ENCODE peak calls at places on chromosomes 16 and 17, in six cellular contexts. E, U, Z, Q, G and R are unnamed samples.

GRCh38 chr16:8623634-8624033 is 2.1 kb downstream of the METTL22 start:
- DNase-seq in U (peak; percentile 30), Q (no peak), G (no peak), Z (peak; percentile 63), E (no peak), R (peak; percentile 54)

GRCh38 chr16:3086596-3087242 is 12.4 kb downstream of the ZSCAN10 start:
- DNase-seq in Z (no peak), G (no peak), Q (no peak), U (no peak), E (no peak), R (no peak)

GRCh38 chr17:41771389-41772206 is 14.9 kb downstream of the JUP start:
- DNase-seq in U (no peak), E (no peak), Q (no peak), Z (no peak), G (no peak), R (no peak)

GRCh38 chr16:75265911-75266701 is 14.7 kb upstream of the BCAR1 start:
- DNase-seq in Q (peak; percentile 92), U (peak; percentile 68), E (peak; percentile 93), G (peak; percentile 90), Z (peak; percentile 47), R (peak; percentile 91)

GRCh38 chr16:81860310-81860709 is 81.2 kb downstream of the PLCG2 start:
- DNase-seq in U (no peak), Z (no peak), Q (no peak), G (no peak), E (no peak), R (no peak)

GRCh38 chr17:39754161-39754957 is 16.6 kb downstream of the GRB7 start:
- DNase-seq in U (peak; percentile 87), Q (peak; percentile 83), E (peak; percentile 96), Z (peak; percentile 74), G (peak; percentile 90), R (peak; percentile 76)

GRCh38 chr16:23368469-23368868 is 66.4 kb downstream of the SCNN1B start:
- DNase-seq in E (no peak), Q (no peak), Z (peak; percentile 12), U (no peak), G (peak; percentile 73), R (no peak)

GRCh38 chr17:77304051-77304745 is 163.4 kb downstream of the SEC14L1 start:
- DNase-seq in Q (no peak), Z (no peak), U (peak; percentile 22), G (no peak), E (no peak), R (no peak)

GRCh38 chr17:6135996-6136395 is 65.8 kb downstream of the WSCD1 start:
- DNase-seq in E (no peak), Q (no peak), Z (no peak), U (no peak), G (no peak), R (no peak)

GRCh38 chr16:11170696-11171447 is 85.1 kb downstream of the SOCS1 start:
- DNase-seq in Z (no peak), Q (no peak), G (no peak), E (no peak), U (no peak), R (no peak)

GRCh38 chr17:8326591-8327583 is 12.8 kb upstream of the ODF4 start:
- DNase-seq in U (peak; percentile 45), Q (no peak), G (no peak), Z (no peak), E (peak; percentile 74), R (peak; percentile 49)

GRCh38 chr16:67247698-67248400 is 568 bp upstream of the FHOD1 start:
- DNase-seq in Z (no peak), G (no peak), Q (no peak), U (peak; percentile 35), E (peak; percentile 58), R (no peak)

GRCh38 chr16:87086156-87086555 is 231.0 kb downstream of the C16orf95 start:
- DNase-seq in E (no peak), G (no peak), Z (peak; percentile 67), U (peak; percentile 36), Q (no peak), R (no peak)

DNA sequence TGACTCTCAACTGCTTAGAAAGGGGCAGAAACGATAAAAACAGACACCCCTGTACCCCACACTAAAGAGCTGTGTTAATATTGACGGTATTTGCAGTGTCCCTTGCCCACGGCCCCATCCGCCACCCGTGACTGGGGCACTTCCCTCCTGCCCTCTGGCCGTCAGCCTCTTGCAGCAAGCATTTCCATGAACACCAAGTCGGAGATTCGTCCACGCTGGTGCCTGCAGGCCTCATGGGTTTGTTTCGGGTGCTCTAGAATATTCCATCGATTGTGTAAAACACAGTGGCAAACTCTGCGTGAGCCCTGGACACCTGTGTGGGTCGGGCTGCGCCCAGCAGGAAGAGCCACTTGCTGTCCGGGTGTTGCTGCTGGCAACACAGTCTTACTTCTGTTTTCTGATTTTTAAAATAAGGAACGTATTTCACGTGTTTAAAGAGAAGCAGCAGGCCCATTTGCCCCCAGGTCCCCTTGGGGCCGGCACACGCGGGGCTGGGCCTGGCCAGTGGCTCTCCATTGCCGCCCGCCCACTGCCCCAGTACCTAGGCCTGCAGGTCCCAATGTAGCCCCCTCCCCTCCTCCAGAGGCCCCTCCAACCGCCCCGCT is 10.1 kb downstream of the CYBC1 start:
- DNase-seq in U (no peak), G (no peak), Z (no peak), Q (no peak), E (no peak), R (no peak)
- H3K36me3 ChIP-seq in U (peaks cover 35% of the 10 kb centered on the region), G (peaks cover 43% of the 10 kb centered on the region), Z (peaks cover 32% of the 10 kb centered on the region), Q (peaks cover 37% of the 10 kb centered on the region), E (peaks cover 7% of the 10 kb centered on the region), R (no peaks in the 10 kb centered on the region)

GRCh38 chr17:60600490-60601431 is 768 bp downstream of the PPM1D start:
- DNase-seq in Q (peak; percentile 65), U (peak; percentile 93), G (peak; percentile 92), Z (peak; percentile 85), E (peak; percentile 81), R (peak; percentile 89)

GRCh38 chr17:60598001-60598736 is 1.8 kb upstream of the PPM1D start:
- DNase-seq in Q (no peak), U (no peak), E (no peak), G (peak; percentile 14), Z (no peak), R (no peak)

GRCh38 chr17:60597297-60597696 is 2.7 kb upstream of the PPM1D start:
- DNase-seq in U (no peak), E (no peak), Z (no peak), G (no peak), Q (no peak), R (no peak)

GRCh38 chr17:60599620-60600489 is at the start of gene PPM1D:
- DNase-seq in Q (peak; percentile 99), Z (peak; percentile 99), E (peak; percentile 99), U (peak; percentile 98), G (peak; percentile 100), R (peak; percentile 99)

DNA sequence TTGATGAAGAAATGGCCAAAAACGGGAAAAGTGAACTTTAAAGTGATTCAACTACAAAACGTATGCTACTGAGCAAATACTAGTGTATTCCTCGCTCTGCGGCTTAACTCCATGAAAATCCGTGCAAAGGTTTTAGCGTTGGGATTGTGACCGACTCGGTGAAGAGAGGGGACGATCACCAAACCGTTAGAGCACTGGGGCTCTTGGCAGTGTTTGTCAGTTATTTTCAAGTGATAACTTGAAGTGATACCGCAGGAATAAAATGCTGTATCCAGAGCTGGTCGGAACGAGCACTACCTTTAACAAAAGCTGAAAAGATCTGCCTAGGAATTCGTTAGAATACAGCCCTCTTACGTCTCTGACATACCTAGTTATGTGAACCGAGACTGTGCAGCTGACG is 773 bp upstream of the PPM1D start:
- DNase-seq in U (no peak), G (peak; percentile 12), Z (no peak), E (no peak), Q (no peak), R (no peak)
- H2BK120ac ChIP-seq in U (no peak overlapping the region), G (peak overlapping the region; percentile 94), Z (peak overlapping the region; percentile 85), E (peak overlapping the region; percentile 58), Q (no peak overlapping the region), R (peak overlapping the region; percentile 40)

GRCh38 chr16:4509420-4509819 is 29.2 kb downstream of the CDIP1 start:
- DNase-seq in U (no peak), Z (no peak), Q (no peak), G (no peak), E (no peak), R (no peak)

GRCh38 chr16:4510131-4510530 is 28.4 kb downstream of the CDIP1 start:
- DNase-seq in G (no peak), Q (no peak), Z (no peak), E (no peak), U (no peak), R (no peak)

GRCh38 chr16:4507588-4508345 is 30.8 kb downstream of the CDIP1 start:
- DNase-seq in E (no peak), Z (no peak), U (no peak), G (no peak), Q (no peak), R (no peak)

GRCh38 chr16:4510747-4511426 is 27.7 kb downstream of the CDIP1 start:
- DNase-seq in Z (no peak), Q (no peak), E (no peak), U (no peak), G (no peak), R (no peak)

DNA sequence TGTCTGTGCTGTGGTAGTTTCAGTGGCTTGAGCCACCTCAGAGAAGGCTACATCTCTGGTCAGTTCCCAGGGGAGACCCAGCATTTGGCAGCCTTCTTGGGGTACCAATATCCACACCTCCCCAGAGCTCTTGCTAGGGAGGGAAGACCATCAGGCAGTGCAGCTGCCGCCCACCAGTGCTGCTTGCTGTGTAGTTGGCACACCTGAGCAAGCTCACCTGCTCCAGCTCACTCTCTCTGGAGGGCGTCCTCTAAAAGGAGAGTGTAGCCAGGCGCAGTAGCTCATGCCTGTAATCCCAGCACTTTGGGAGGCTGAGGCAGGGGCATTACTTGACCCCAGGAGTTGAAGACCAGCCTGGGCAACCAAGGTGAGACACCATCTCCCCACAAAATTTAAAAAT is 29.8 kb downstream of the CDIP1 start:
- DNase-seq in E (no peak), Q (no peak), G (no peak), Z (no peak), U (no peak), R (no peak)
- H3K36me3 ChIP-seq in E (peaks cover 20% of the 10 kb centered on the region), Q (peaks cover 70% of the 10 kb centered on the region), G (peaks cover 63% of the 10 kb centered on the region), Z (peaks cover 59% of the 10 kb centered on the region), U (peaks cover 80% of the 10 kb centered on the region), R (peaks cover 5% of the 10 kb centered on the region)

GRCh38 chr17:75459246-75459589 is 2.8 kb downstream of the TMEM94 start:
- DNase-seq in E (no peak), Q (no peak), Z (no peak), U (no peak), G (no peak), R (no peak)

GRCh38 chr17:75456417-75457046 is at the start of gene TMEM94:
- DNase-seq in Z (peak; percentile 97), G (peak; percentile 99), Q (peak; percentile 95), E (peak; percentile 87), U (peak; percentile 98), R (peak; percentile 99)

GRCh38 chr17:75455896-75456416 is 479 bp upstream of the TMEM94 start:
- DNase-seq in E (no peak), Q (no peak), G (no peak), Z (no peak), U (no peak), R (no peak)

GRCh38 chr17:75459590-75460267 is 3.3 kb downstream of the TMEM94 start:
- DNase-seq in U (peak; percentile 76), E (no peak), Q (no peak), G (peak; percentile 89), Z (no peak), R (no peak)

DNA sequence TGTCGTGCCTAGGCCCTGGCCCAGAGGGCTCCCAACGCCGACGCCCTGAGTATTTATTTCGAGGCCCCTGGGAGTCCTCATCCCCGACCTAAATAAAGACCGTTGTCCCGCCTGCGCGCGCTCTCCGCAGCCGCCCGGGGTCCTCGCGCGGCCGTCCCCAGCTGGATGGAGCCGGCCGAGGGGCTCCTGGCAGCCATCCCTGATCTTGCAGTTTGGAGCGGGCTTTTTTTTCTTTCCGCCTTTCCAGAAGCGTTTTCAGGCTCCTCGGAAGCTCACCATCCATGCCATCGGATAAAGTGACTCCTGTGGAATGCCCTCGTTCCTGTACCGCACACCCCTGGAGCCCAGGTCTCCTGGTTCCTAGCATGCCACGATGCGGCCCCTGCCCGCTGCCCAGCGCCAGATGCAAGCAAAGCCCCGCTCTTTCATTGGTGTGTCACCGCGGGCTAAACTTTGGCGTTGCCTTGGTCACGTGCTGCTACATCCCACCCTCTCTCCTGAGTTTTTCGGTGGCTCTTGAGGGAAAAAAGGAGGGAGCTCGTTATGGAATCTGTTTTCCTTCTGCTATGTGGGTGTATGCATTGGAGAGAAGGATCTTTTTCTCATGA is 716 bp downstream of the TMEM94 start:
- DNase-seq in Z (peak; percentile 45), E (peak; percentile 70), G (peak; percentile 43), Q (no peak), U (peak; percentile 64), R (peak; percentile 83)
- H2BK120ac ChIP-seq in Z (peak overlapping the region; percentile 73), E (no peak overlapping the region), G (peak overlapping the region; percentile 87), Q (no peak overlapping the region), U (no peak overlapping the region), R (no peak overlapping the region)